ENCODE peak calls at places on chromosomes 3 and 15, in ten cellular contexts. One of them, this sample, is unnamed.
A peak's percentile ranks its signal among the peaks of the same experiment; 100 is the strongest.

GRCh38 chr3:186841637-186842036 is 873 bp upstream of the ADIPOQ start:
- DNase-seq in ovary: no peak
- DNase-seq in heart left ventricle: no peak
- DNase-seq in stomach: no peak
- DNase-seq in body of pancreas: no peak
- DNase-seq in endothelial cell of umbilical vein: no peak
- DNase-seq in H54: no peak
- DNase-seq in adrenal gland: no peak
- DNase-seq in K562: no peak
- DNase-seq in suprapubic skin: no peak
- DNase-seq in this sample: no peak

GRCh38 chr3:70064194-70064787 is 64.8 kb downstream of the SAMMSON start:
- DNase-seq in ovary: peak; percentile 19
- DNase-seq in heart left ventricle: no peak
- DNase-seq in stomach: no peak
- DNase-seq in body of pancreas: peak; percentile 35
- DNase-seq in endothelial cell of umbilical vein: peak; percentile 71
- DNase-seq in H54: no peak
- DNase-seq in adrenal gland: no peak
- DNase-seq in K562: peak; percentile 26
- DNase-seq in suprapubic skin: no peak
- DNase-seq in this sample: no peak

GRCh38 chr15:83545803-83546534 is 98.8 kb downstream of the SH3GL3 start:
- DNase-seq in ovary: no peak
- DNase-seq in heart left ventricle: no peak
- DNase-seq in stomach: no peak
- DNase-seq in body of pancreas: no peak
- DNase-seq in endothelial cell of umbilical vein: no peak
- DNase-seq in H54: no peak
- DNase-seq in adrenal gland: no peak
- DNase-seq in K562: no peak
- DNase-seq in suprapubic skin: no peak
- DNase-seq in this sample: no peak

GRCh38 chr15:99442268-99442897 is 123.4 kb upstream of the MEF2A start:
- DNase-seq in ovary: peak; percentile 47
- DNase-seq in heart left ventricle: peak; percentile 80
- DNase-seq in stomach: peak; percentile 71
- DNase-seq in body of pancreas: no peak
- DNase-seq in endothelial cell of umbilical vein: peak; percentile 94
- DNase-seq in H54: peak; percentile 70
- DNase-seq in adrenal gland: no peak
- DNase-seq in K562: no peak
- DNase-seq in suprapubic skin: peak; percentile 87
- DNase-seq in this sample: no peak

GRCh38 chr3:68953781-68954444 is 21.6 kb upstream of the TAFA4 start:
- DNase-seq in ovary: no peak
- DNase-seq in heart left ventricle: no peak
- DNase-seq in stomach: no peak
- DNase-seq in body of pancreas: no peak
- DNase-seq in endothelial cell of umbilical vein: no peak
- DNase-seq in H54: no peak
- DNase-seq in adrenal gland: peak; percentile 55
- DNase-seq in K562: no peak
- DNase-seq in suprapubic skin: no peak
- DNase-seq in this sample: no peak

GRCh38 chr3:123745184-123745855 is 138.8 kb downstream of the MYLK start:
- DNase-seq in ovary: no peak
- DNase-seq in heart left ventricle: no peak
- DNase-seq in stomach: no peak
- DNase-seq in body of pancreas: no peak
- DNase-seq in endothelial cell of umbilical vein: peak; percentile 35
- DNase-seq in H54: no peak
- DNase-seq in adrenal gland: no peak
- DNase-seq in K562: no peak
- DNase-seq in suprapubic skin: no peak
- DNase-seq in this sample: no peak

GRCh38 chr3:116579843-116580242 is 129.7 kb upstream of the TUSC7 start:
- DNase-seq in ovary: no peak
- DNase-seq in heart left ventricle: no peak
- DNase-seq in stomach: no peak
- DNase-seq in body of pancreas: no peak
- DNase-seq in endothelial cell of umbilical vein: no peak
- DNase-seq in H54: no peak
- DNase-seq in adrenal gland: no peak
- DNase-seq in K562: peak; percentile 2
- DNase-seq in suprapubic skin: no peak
- DNase-seq in this sample: no peak

GRCh38 chr3:52452570-52453221 is 1.1 kb downstream of the TNNC1 start:
- DNase-seq in ovary: no peak
- DNase-seq in heart left ventricle: peak; percentile 85
- DNase-seq in stomach: no peak
- DNase-seq in body of pancreas: no peak
- DNase-seq in endothelial cell of umbilical vein: no peak
- DNase-seq in H54: no peak
- DNase-seq in adrenal gland: no peak
- DNase-seq in K562: no peak
- DNase-seq in suprapubic skin: no peak
- DNase-seq in this sample: no peak

DNA sequence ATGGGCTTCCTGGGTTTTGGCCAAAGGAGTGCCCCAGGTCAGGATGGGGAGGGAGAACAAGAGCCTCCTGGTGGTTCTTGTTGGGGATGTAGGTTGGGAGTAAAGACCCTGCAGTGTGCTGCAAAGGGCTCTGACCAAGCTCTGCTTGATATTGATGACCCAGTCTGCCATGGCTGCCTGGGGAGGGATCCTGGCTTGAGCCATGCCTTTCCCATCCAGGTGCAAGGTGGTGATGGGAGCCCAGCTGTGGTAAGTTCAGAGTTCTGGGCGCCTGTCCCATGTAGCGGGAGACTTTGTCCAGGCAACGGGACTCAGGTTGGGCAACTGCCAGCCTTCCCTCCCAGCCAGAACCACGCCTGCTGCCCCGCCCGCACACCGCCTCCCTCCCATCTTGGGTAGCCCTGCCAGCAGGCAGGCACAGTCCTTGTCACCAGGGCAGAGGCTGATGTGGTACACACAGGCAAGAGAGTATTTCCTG is 2.6 kb downstream of the GNAI2 start:
- DNase-seq in ovary: peak; percentile 66
- DNase-seq in heart left ventricle: peak; percentile 90
- DNase-seq in stomach: peak; percentile 95
- DNase-seq in body of pancreas: peak; percentile 96
- DNase-seq in endothelial cell of umbilical vein: peak; percentile 33
- DNase-seq in H54: peak; percentile 63
- DNase-seq in adrenal gland: peak; percentile 96
- DNase-seq in K562: no peak
- DNase-seq in suprapubic skin: peak; percentile 94
- DNase-seq in this sample: peak; percentile 90
- TF ChIP-seq POLR2A in ovary: no peak
- TF ChIP-seq POLR2A in heart left ventricle: no peak
- TF ChIP-seq POLR2A in stomach: no peak
- TF ChIP-seq POLR2A in body of pancreas: no peak
- TF ChIP-seq POLR2A in endothelial cell of umbilical vein: no peak
- TF ChIP-seq POLR2A in H54: no peak
- TF ChIP-seq POLR2A in adrenal gland: no peak
- TF ChIP-seq POLR2A in K562: no peak
- TF ChIP-seq POLR2A in suprapubic skin: no peak
- TF ChIP-seq POLR2A in this sample: no peak

GRCh38 chr3:159839561-159840379 is 148.9 kb upstream of the IL12A start:
- DNase-seq in ovary: no peak
- DNase-seq in heart left ventricle: peak; percentile 41
- DNase-seq in stomach: no peak
- DNase-seq in body of pancreas: no peak
- DNase-seq in endothelial cell of umbilical vein: no peak
- DNase-seq in H54: no peak
- DNase-seq in adrenal gland: no peak
- DNase-seq in K562: no peak
- DNase-seq in suprapubic skin: no peak
- DNase-seq in this sample: no peak
- TF ChIP-seq POLR2A in ovary: no peak
- TF ChIP-seq POLR2A in heart left ventricle: no peak
- TF ChIP-seq POLR2A in stomach: no peak
- TF ChIP-seq POLR2A in body of pancreas: no peak
- TF ChIP-seq POLR2A in endothelial cell of umbilical vein: no peak
- TF ChIP-seq POLR2A in H54: no peak
- TF ChIP-seq POLR2A in adrenal gland: no peak
- TF ChIP-seq POLR2A in K562: no peak
- TF ChIP-seq POLR2A in suprapubic skin: no peak
- TF ChIP-seq POLR2A in this sample: no peak

DNA sequence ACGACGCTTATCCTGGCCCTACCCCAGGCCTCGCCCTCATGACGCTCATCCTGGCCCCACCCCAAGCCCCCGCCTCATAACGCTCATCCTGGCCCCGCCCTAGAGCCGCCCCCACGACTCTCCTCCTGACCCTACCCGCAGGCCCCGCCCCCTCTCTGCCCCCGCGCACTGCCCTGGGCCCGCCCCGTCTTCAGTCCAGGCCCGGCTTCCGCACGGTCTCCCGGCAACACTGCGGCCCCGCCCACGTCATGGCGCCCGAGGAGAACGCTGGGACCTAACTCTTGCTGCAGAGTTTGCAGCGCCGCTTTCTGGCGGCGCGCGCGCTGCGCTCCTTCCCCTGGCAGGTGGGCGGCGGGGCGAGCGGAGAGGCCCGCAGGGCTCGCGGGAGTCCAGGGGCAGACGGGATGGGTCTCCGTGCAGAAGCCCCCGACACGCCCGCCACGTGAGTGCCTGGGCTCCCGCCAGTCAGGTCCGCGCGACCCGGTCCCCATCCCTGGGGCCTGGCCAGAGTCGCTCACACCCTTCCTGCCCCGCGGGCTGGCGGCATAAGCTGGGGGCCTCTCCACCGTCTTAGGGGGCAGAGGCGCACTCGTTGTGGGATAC is 52.5 kb upstream of the ROPN1B start:
- DNase-seq in ovary: no peak
- DNase-seq in heart left ventricle: no peak
- DNase-seq in stomach: peak; percentile 99
- DNase-seq in body of pancreas: no peak
- DNase-seq in endothelial cell of umbilical vein: peak; percentile 92
- DNase-seq in H54: peak; percentile 70
- DNase-seq in adrenal gland: no peak
- DNase-seq in K562: peak; percentile 92
- DNase-seq in suprapubic skin: peak; percentile 100
- DNase-seq in this sample: peak; percentile 100
- TF ChIP-seq POLR2A in ovary: peak; percentile 12
- TF ChIP-seq POLR2A in heart left ventricle: no peak
- TF ChIP-seq POLR2A in stomach: no peak
- TF ChIP-seq POLR2A in body of pancreas: no peak
- TF ChIP-seq POLR2A in endothelial cell of umbilical vein: peak; percentile 36
- TF ChIP-seq POLR2A in H54: peak; percentile 57
- TF ChIP-seq POLR2A in adrenal gland: no peak
- TF ChIP-seq POLR2A in K562: peak; percentile 43
- TF ChIP-seq POLR2A in suprapubic skin: no peak
- TF ChIP-seq POLR2A in this sample: no peak

GRCh38 chr3:58334013-58334321 is 1.3 kb downstream of the PXK start:
- DNase-seq in ovary: no peak
- DNase-seq in heart left ventricle: no peak
- DNase-seq in stomach: no peak
- DNase-seq in body of pancreas: no peak
- DNase-seq in endothelial cell of umbilical vein: no peak
- DNase-seq in H54: no peak
- DNase-seq in adrenal gland: no peak
- DNase-seq in K562: no peak
- DNase-seq in suprapubic skin: no peak
- DNase-seq in this sample: no peak

GRCh38 chr3:58331593-58332152 is 1.0 kb upstream of the PXK start:
- DNase-seq in ovary: no peak
- DNase-seq in heart left ventricle: no peak
- DNase-seq in stomach: no peak
- DNase-seq in body of pancreas: no peak
- DNase-seq in endothelial cell of umbilical vein: no peak
- DNase-seq in H54: no peak
- DNase-seq in adrenal gland: no peak
- DNase-seq in K562: no peak
- DNase-seq in suprapubic skin: no peak
- DNase-seq in this sample: no peak

GRCh38 chr3:58329922-58330413 is 2.7 kb upstream of the PXK start:
- DNase-seq in ovary: no peak
- DNase-seq in heart left ventricle: no peak
- DNase-seq in stomach: no peak
- DNase-seq in body of pancreas: no peak
- DNase-seq in endothelial cell of umbilical vein: no peak
- DNase-seq in H54: no peak
- DNase-seq in adrenal gland: no peak
- DNase-seq in K562: no peak
- DNase-seq in suprapubic skin: no peak
- DNase-seq in this sample: no peak

GRCh38 chr3:58333206-58334012 is 717 bp downstream of the PXK start:
- DNase-seq in ovary: peak; percentile 39
- DNase-seq in heart left ventricle: peak; percentile 29
- DNase-seq in stomach: peak; percentile 29
- DNase-seq in body of pancreas: no peak
- DNase-seq in endothelial cell of umbilical vein: peak; percentile 46
- DNase-seq in H54: no peak
- DNase-seq in adrenal gland: peak; percentile 22
- DNase-seq in K562: peak; percentile 33
- DNase-seq in suprapubic skin: no peak
- DNase-seq in this sample: peak; percentile 23

DNA sequence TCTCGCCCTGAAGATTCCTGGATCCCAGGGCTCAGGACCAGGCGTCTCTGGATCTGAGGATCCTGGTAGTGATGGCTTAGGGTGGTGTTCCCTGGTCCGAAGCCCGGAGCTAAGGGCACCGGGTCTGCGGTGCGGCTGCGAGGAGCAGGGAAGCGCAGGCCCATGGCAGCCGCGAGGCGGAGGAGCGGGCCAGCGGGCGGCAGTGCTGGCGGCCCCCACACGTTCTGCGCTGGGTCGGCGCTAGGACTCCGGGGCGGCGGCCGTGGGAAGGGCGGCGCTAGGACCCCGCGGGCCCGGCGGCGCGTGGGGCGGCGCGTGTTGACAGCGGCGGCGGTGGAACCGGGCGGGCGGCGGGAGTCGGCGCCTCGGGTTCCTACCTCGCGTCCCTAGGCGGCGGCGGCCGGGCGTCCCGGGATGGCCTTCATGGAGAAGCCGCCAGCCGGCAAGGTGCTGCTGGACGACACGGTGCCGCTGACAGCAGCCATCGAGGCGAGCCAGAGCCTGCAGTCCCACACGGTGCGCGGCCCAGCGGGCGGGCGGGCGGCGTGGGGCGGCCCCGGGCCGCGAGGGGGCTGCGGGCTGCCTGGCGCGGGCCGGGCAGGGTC is at the start of gene PXK:
- DNase-seq in ovary: peak; percentile 79
- DNase-seq in heart left ventricle: peak; percentile 89
- DNase-seq in stomach: peak; percentile 87
- DNase-seq in body of pancreas: peak; percentile 79
- DNase-seq in endothelial cell of umbilical vein: peak; percentile 75
- DNase-seq in H54: peak; percentile 65
- DNase-seq in adrenal gland: peak; percentile 71
- DNase-seq in K562: peak; percentile 78
- DNase-seq in suprapubic skin: peak; percentile 79
- DNase-seq in this sample: peak; percentile 70
- TF ChIP-seq POLR2A in ovary: peak; percentile 49
- TF ChIP-seq POLR2A in heart left ventricle: peak; percentile 61
- TF ChIP-seq POLR2A in stomach: no peak
- TF ChIP-seq POLR2A in body of pancreas: peak; percentile 18
- TF ChIP-seq POLR2A in endothelial cell of umbilical vein: no peak
- TF ChIP-seq POLR2A in H54: no peak
- TF ChIP-seq POLR2A in adrenal gland: peak; percentile 55
- TF ChIP-seq POLR2A in K562: no peak
- TF ChIP-seq POLR2A in suprapubic skin: peak; percentile 26
- TF ChIP-seq POLR2A in this sample: no peak

This sample was measured in breast epithelium.